ENCODE peak calls at places on chromosome 18, in six cellular contexts. J is heart left ventricle, H is thoracic aorta, P is adrenal gland, A is left ventricle myocardium inferior, R is body of pancreas. X is an unnamed sample.

GRCh38 chr18:22429564-22429963 is 11.8 kb upstream of the CTAGE1 start:
- DNase-seq in J (no peak), A (no peak), H (no peak), R (no peak), P (no peak), X (no peak)

GRCh38 chr18:23141022-23141999 is 6.0 kb downstream of the CABLES1 start:
- DNase-seq in R (peak; percentile 67), H (no peak), J (no peak), A (peak; percentile 41), P (no peak), X (peak; percentile 52)

GRCh38 chr18:50401888-50402287 is 27.0 kb downstream of the SKA1 start:
- DNase-seq in J (peak; percentile 72), H (no peak), A (peak; percentile 49), R (peak; percentile 94), P (peak; percentile 93), X (no peak)

GRCh38 chr18:74480149-74480651 is 16.0 kb upstream of the CNDP2 start:
- DNase-seq in J (no peak), R (peak; percentile 27), A (no peak), H (no peak), P (no peak), X (no peak)

GRCh38 chr18:41121116-41121826 is 833.8 kb upstream of the PIK3C3 start:
- DNase-seq in P (no peak), A (no peak), H (no peak), R (no peak), J (no peak), X (no peak)

GRCh38 chr18:66616523-66616983 is 12.7 kb upstream of the CDH19 start:
- DNase-seq in A (no peak), H (no peak), P (no peak), J (no peak), R (peak; percentile 6), X (no peak)

GRCh38 chr18:3966985-3967856 is 487.9 kb downstream of the DLGAP1 start:
- DNase-seq in R (peak; percentile 53), A (peak; percentile 17), H (peak; percentile 13), J (no peak), P (peak; percentile 36), X (no peak)

GRCh38 chr18:27899893-27900292 is 277.0 kb downstream of the CDH2 start:
- DNase-seq in A (no peak), J (no peak), R (no peak), H (no peak), P (no peak), X (no peak)

GRCh38 chr18:74115046-74115445 is 32.6 kb downstream of the FBXO15 start:
- DNase-seq in P (no peak), J (no peak), A (no peak), R (no peak), H (no peak), X (no peak)

GRCh38 chr18:31241900-31242409 is 76.0 kb upstream of the DSG1 start:
- DNase-seq in J (no peak), P (no peak), H (no peak), R (peak; percentile 82), A (no peak), X (no peak)

GRCh38 chr18:25705650-25706049 is 353.7 kb upstream of the ZNF521 start:
- DNase-seq in H (no peak), R (no peak), P (no peak), A (no peak), J (no peak), X (no peak)

GRCh38 chr18:62196079-62196478 is 9.0 kb downstream of the RELCH start:
- DNase-seq in H (no peak), R (no peak), J (no peak), P (no peak), A (no peak), X (no peak)

GRCh38 chr18:42436366-42436765 is 481.3 kb downstream of the PIK3C3 start:
- DNase-seq in R (no peak), P (no peak), H (no peak), A (no peak), J (no peak), X (no peak)

GRCh38 chr18:23226930-23227728 is 91.8 kb downstream of the CABLES1 start:
- DNase-seq in P (no peak), H (no peak), R (no peak), A (peak; percentile 65), J (no peak), X (peak; percentile 39)

GRCh38 chr18:25724121-25724520 is 366.3 kb downstream of the SS18 start:
- DNase-seq in P (no peak), J (no peak), H (no peak), A (no peak), R (no peak), X (no peak)

GRCh38 chr18:70234667-70235459 is 29.4 kb upstream of the RTTN start:
- DNase-seq in A (no peak), J (no peak), R (no peak), P (no peak), H (no peak), X (no peak)

GRCh38 chr18:22349317-22349898 is 68.3 kb downstream of the CTAGE1 start:
- DNase-seq in R (no peak), A (no peak), P (no peak), H (no peak), J (no peak), X (no peak)

GRCh38 chr18:7593194-7593819 is 26.2 kb downstream of the PTPRM start:
- DNase-seq in A (no peak), R (no peak), P (no peak), J (no peak), H (no peak), X (no peak)

GRCh38 chr18:75280427-75281280 is 70.1 kb downstream of the TSHZ1 start:
- DNase-seq in R (no peak), J (no peak), H (no peak), A (no peak), P (no peak), X (no peak)

GRCh38 chr18:21740724-21741510 is at the start of gene MIB1:
- DNase-seq in A (peak; percentile 67), P (peak; percentile 99), R (peak; percentile 68), H (peak; percentile 92), J (peak; percentile 100), X (peak; percentile 45)

GRCh38 chr18:48887905-48888531 is 62.7 kb downstream of the SMAD7 start:
- DNase-seq in R (no peak), A (no peak), J (no peak), P (no peak), H (no peak), X (peak; percentile 35)
- TF ChIP-seq CTCF in R (no peak), A (peak; percentile 45), J (peak; percentile 34), P (no peak), H (no peak), X (no peak)

GRCh38 chr18:57982372-57983021 is 61.5 kb upstream of the NEDD4L start:
- DNase-seq in A (no peak), P (no peak), R (no peak), H (no peak), J (no peak), X (no peak)

GRCh38 chr18:57983472-57983871 is 60.6 kb upstream of the NEDD4L start:
- DNase-seq in A (no peak), J (no peak), R (no peak), H (no peak), P (no peak), X (no peak)

GRCh38 chr18:57981629-57982028 is 62.4 kb upstream of the NEDD4L start:
- DNase-seq in A (no peak), P (no peak), J (no peak), H (no peak), R (no peak), X (no peak)

GRCh38 chr18:57983965-57984364 is 60.1 kb upstream of the NEDD4L start:
- DNase-seq in P (no peak), A (no peak), H (no peak), J (no peak), R (no peak), X (no peak)

DNA sequence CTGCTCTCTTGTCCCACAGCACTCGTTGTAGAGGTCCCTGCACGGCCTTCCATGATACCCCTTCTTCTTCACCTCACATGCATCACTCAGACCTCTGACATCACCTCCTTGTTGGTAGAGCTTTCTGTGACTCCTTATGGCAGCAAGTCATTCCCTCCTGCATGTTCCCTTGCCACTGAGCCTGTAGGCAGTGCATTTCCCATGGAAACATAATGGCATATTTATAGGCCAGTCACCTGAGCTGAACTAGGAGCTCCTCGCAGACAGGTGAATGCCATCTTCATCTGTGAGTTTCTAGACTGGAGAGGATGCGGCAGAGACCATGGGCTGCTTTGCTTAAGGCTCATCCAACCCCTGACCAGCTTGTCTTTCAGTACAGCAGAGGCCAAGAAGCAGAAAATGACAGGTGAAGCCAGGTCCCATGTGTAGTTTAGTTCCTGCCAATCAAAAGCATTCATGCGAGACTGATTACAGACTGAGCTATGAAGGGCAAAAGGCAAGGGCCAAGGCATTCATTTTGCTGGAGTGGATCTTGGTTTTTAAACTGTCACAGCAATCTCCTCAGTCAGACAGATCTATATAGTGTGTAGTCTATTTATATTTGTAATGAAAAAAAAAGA is 59.4 kb upstream of the NEDD4L start:
- DNase-seq in J (no peak), P (no peak), H (no peak), A (no peak), R (no peak), X (no peak)
- H3K4me1 ChIP-seq in J (no peaks in the 10 kb centered on the region), P (no peaks in the 10 kb centered on the region), H (no peaks in the 10 kb centered on the region), A (no peaks in the 10 kb centered on the region), R (peaks cover 13% of the 10 kb centered on the region), X (no peaks in the 10 kb centered on the region)

GRCh38 chr18:52781113-52781512 is 441.1 kb downstream of the DCC start:
- DNase-seq in A (no peak), R (no peak), H (no peak), J (no peak), P (no peak), X (no peak)
- H3K27ac ChIP-seq in A (no peak overlapping the region), R (no peak overlapping the region), H (no peak overlapping the region), J (no peak overlapping the region), P (no peak overlapping the region), X (no peak overlapping the region)

GRCh38 chr18:37520508-37520907 is 45.1 kb downstream of the CELF4 start:
- DNase-seq in R (no peak), A (no peak), J (no peak), H (no peak), P (no peak), X (no peak)

GRCh38 chr18:37525302-37525585 is 40.4 kb downstream of the CELF4 start:
- DNase-seq in R (no peak), A (no peak), P (no peak), J (peak; percentile 20), H (no peak), X (no peak)

GRCh38 chr18:37524139-37524538 is 41.5 kb downstream of the CELF4 start:
- DNase-seq in P (no peak), R (no peak), J (no peak), A (no peak), H (no peak), X (no peak)

GRCh38 chr18:37521500-37522465 is 43.8 kb downstream of the CELF4 start:
- DNase-seq in J (no peak), H (no peak), P (no peak), R (no peak), A (no peak), X (no peak)

DNA sequence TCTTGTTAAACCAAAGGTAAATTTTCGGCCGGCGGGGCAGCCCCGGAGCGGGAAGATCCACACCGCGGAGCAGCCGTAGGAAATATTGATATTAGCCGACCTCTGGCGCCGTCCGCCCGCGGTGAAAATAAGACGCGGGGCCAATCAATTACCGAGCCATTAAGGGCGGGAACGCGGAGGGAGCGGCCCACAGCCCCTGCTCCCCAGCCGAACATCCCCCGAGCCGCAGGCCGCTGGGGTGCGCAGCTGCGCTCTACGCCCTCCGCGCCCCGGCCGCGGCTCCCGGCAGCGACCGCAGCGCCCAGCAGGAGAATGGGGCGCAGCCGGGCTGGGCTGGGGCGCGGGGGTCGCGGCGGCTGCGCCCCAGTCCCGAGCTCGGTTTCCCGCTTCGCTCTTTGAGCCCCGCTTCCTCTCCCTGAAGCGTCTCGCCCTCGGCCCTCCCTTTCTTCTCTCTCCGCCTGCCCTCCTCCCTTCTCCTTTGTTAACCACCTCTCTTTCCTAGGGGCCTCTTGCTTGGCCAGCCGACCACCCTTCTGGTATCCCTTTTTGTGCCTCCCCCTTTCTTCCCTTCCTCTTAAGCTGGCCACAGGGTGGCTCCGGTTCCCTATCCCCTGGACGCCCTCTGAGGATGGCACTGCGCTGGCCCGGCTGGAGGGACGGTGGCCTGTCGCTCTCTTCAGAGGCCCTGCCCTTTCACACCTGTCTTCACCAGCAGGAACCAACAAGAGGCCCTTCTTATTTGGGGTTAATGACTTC is 40.9 kb downstream of the CELF4 start:
- DNase-seq in R (no peak), A (no peak), J (no peak), H (no peak), P (no peak), X (no peak)
- TF ChIP-seq CTCF in R (no peak), A (no peak), J (no peak), H (no peak), P (no peak), X (no peak)

X was measured in tibial artery.